ENCODE peak calls at places on chromosome 20, in eight cellular contexts. One of them, this sample, is unnamed.
A peak's percentile ranks its signal among the peaks of the same experiment; 100 is the strongest.

GRCh38 chr20:12371955-12372354 is 454.3 kb downstream of the BTBD3 start:
- DNase-seq in Ammon's horn: no peak
- DNase-seq in BJ: no peak
- DNase-seq in stimulated activated CD4-positive, alpha-beta T cell treated with anti-CD3 and anti-CD28 coated beads, Interleukin-4, amount 100 ng/mL, for 48 hours: no peak
- DNase-seq in stimulated activated CD8-positive, alpha-beta memory T cell treated with anti-CD3 and anti-CD28 coated beads, Interleukin-2, amount 100 ng/mL, for 48 hours: no peak
- DNase-seq in germinal center: no peak
- DNase-seq in NCI-H1092 treated with DMSO at 0.1 percent for 48 hours: peak; percentile 89
- DNase-seq in tibial artery: no peak
- DNase-seq in this sample: no peak

GRCh38 chr20:19658137-19658536 is 99.9 kb upstream of the RIN2 start:
- DNase-seq in Ammon's horn: no peak
- DNase-seq in BJ: no peak
- DNase-seq in stimulated activated CD4-positive, alpha-beta T cell treated with anti-CD3 and anti-CD28 coated beads, Interleukin-4, amount 100 ng/mL, for 48 hours: no peak
- DNase-seq in stimulated activated CD8-positive, alpha-beta memory T cell treated with anti-CD3 and anti-CD28 coated beads, Interleukin-2, amount 100 ng/mL, for 48 hours: peak; percentile 1
- DNase-seq in germinal center: peak; percentile 62
- DNase-seq in NCI-H1092 treated with DMSO at 0.1 percent for 48 hours: no peak
- DNase-seq in tibial artery: no peak
- DNase-seq in this sample: peak; percentile 60

GRCh38 chr20:32585011-32585518 is at the start of gene NOL4L:
- DNase-seq in Ammon's horn: peak; percentile 44
- DNase-seq in BJ: no peak
- DNase-seq in stimulated activated CD4-positive, alpha-beta T cell treated with anti-CD3 and anti-CD28 coated beads, Interleukin-4, amount 100 ng/mL, for 48 hours: no peak
- DNase-seq in stimulated activated CD8-positive, alpha-beta memory T cell treated with anti-CD3 and anti-CD28 coated beads, Interleukin-2, amount 100 ng/mL, for 48 hours: no peak
- DNase-seq in germinal center: peak; percentile 25
- DNase-seq in NCI-H1092 treated with DMSO at 0.1 percent for 48 hours: peak; percentile 30
- DNase-seq in tibial artery: no peak
- DNase-seq in this sample: peak; percentile 60

GRCh38 chr20:56439784-56440291 is 27.8 kb downstream of the CASS4 start:
- DNase-seq in Ammon's horn: no peak
- DNase-seq in BJ: peak; percentile 98
- DNase-seq in stimulated activated CD4-positive, alpha-beta T cell treated with anti-CD3 and anti-CD28 coated beads, Interleukin-4, amount 100 ng/mL, for 48 hours: no peak
- DNase-seq in stimulated activated CD8-positive, alpha-beta memory T cell treated with anti-CD3 and anti-CD28 coated beads, Interleukin-2, amount 100 ng/mL, for 48 hours: no peak
- DNase-seq in germinal center: no peak
- DNase-seq in NCI-H1092 treated with DMSO at 0.1 percent for 48 hours: no peak
- DNase-seq in tibial artery: peak; percentile 28
- DNase-seq in this sample: no peak

GRCh38 chr20:59630526-59630925 is 26.2 kb downstream of the PHACTR3 start:
- DNase-seq in Ammon's horn: no peak
- DNase-seq in BJ: no peak
- DNase-seq in stimulated activated CD4-positive, alpha-beta T cell treated with anti-CD3 and anti-CD28 coated beads, Interleukin-4, amount 100 ng/mL, for 48 hours: no peak
- DNase-seq in stimulated activated CD8-positive, alpha-beta memory T cell treated with anti-CD3 and anti-CD28 coated beads, Interleukin-2, amount 100 ng/mL, for 48 hours: no peak
- DNase-seq in germinal center: no peak
- DNase-seq in NCI-H1092 treated with DMSO at 0.1 percent for 48 hours: no peak
- DNase-seq in tibial artery: no peak
- DNase-seq in this sample: no peak

GRCh38 chr20:62838511-62838910 is 21.7 kb downstream of the COL9A3 start:
- DNase-seq in Ammon's horn: no peak
- DNase-seq in BJ: no peak
- DNase-seq in stimulated activated CD4-positive, alpha-beta T cell treated with anti-CD3 and anti-CD28 coated beads, Interleukin-4, amount 100 ng/mL, for 48 hours: no peak
- DNase-seq in stimulated activated CD8-positive, alpha-beta memory T cell treated with anti-CD3 and anti-CD28 coated beads, Interleukin-2, amount 100 ng/mL, for 48 hours: no peak
- DNase-seq in germinal center: no peak
- DNase-seq in NCI-H1092 treated with DMSO at 0.1 percent for 48 hours: no peak
- DNase-seq in tibial artery: no peak
- DNase-seq in this sample: no peak

GRCh38 chr20:4585104-4585753 is 136.5 kb upstream of the PRND start:
- DNase-seq in Ammon's horn: no peak
- DNase-seq in BJ: no peak
- DNase-seq in stimulated activated CD4-positive, alpha-beta T cell treated with anti-CD3 and anti-CD28 coated beads, Interleukin-4, amount 100 ng/mL, for 48 hours: no peak
- DNase-seq in stimulated activated CD8-positive, alpha-beta memory T cell treated with anti-CD3 and anti-CD28 coated beads, Interleukin-2, amount 100 ng/mL, for 48 hours: no peak
- DNase-seq in germinal center: no peak
- DNase-seq in NCI-H1092 treated with DMSO at 0.1 percent for 48 hours: no peak
- DNase-seq in tibial artery: no peak
- DNase-seq in this sample: no peak

GRCh38 chr20:43899274-43899878 is 15.3 kb upstream of the TOX2 start:
- DNase-seq in Ammon's horn: no peak
- DNase-seq in BJ: no peak
- DNase-seq in stimulated activated CD4-positive, alpha-beta T cell treated with anti-CD3 and anti-CD28 coated beads, Interleukin-4, amount 100 ng/mL, for 48 hours: no peak
- DNase-seq in stimulated activated CD8-positive, alpha-beta memory T cell treated with anti-CD3 and anti-CD28 coated beads, Interleukin-2, amount 100 ng/mL, for 48 hours: no peak
- DNase-seq in germinal center: no peak
- DNase-seq in NCI-H1092 treated with DMSO at 0.1 percent for 48 hours: no peak
- DNase-seq in tibial artery: no peak
- DNase-seq in this sample: no peak

GRCh38 chr20:57656252-57656820 is 36.1 kb upstream of the ZBP1 start:
- DNase-seq in Ammon's horn: no peak
- DNase-seq in BJ: no peak
- DNase-seq in stimulated activated CD4-positive, alpha-beta T cell treated with anti-CD3 and anti-CD28 coated beads, Interleukin-4, amount 100 ng/mL, for 48 hours: no peak
- DNase-seq in stimulated activated CD8-positive, alpha-beta memory T cell treated with anti-CD3 and anti-CD28 coated beads, Interleukin-2, amount 100 ng/mL, for 48 hours: no peak
- DNase-seq in germinal center: no peak
- DNase-seq in NCI-H1092 treated with DMSO at 0.1 percent for 48 hours: no peak
- DNase-seq in tibial artery: peak; percentile 64
- DNase-seq in this sample: no peak

GRCh38 chr20:54218470-54218869 is 10.6 kb downstream of the PFDN4 start:
- DNase-seq in Ammon's horn: no peak
- DNase-seq in BJ: no peak
- DNase-seq in stimulated activated CD4-positive, alpha-beta T cell treated with anti-CD3 and anti-CD28 coated beads, Interleukin-4, amount 100 ng/mL, for 48 hours: no peak
- DNase-seq in stimulated activated CD8-positive, alpha-beta memory T cell treated with anti-CD3 and anti-CD28 coated beads, Interleukin-2, amount 100 ng/mL, for 48 hours: no peak
- DNase-seq in germinal center: no peak
- DNase-seq in NCI-H1092 treated with DMSO at 0.1 percent for 48 hours: no peak
- DNase-seq in tibial artery: no peak
- DNase-seq in this sample: no peak

GRCh38 chr20:2822073-2822472 is 5.9 kb downstream of the TMEM239 start:
- DNase-seq in Ammon's horn: no peak
- DNase-seq in BJ: no peak
- DNase-seq in stimulated activated CD4-positive, alpha-beta T cell treated with anti-CD3 and anti-CD28 coated beads, Interleukin-4, amount 100 ng/mL, for 48 hours: no peak
- DNase-seq in stimulated activated CD8-positive, alpha-beta memory T cell treated with anti-CD3 and anti-CD28 coated beads, Interleukin-2, amount 100 ng/mL, for 48 hours: no peak
- DNase-seq in germinal center: no peak
- DNase-seq in NCI-H1092 treated with DMSO at 0.1 percent for 48 hours: no peak
- DNase-seq in tibial artery: no peak
- DNase-seq in this sample: peak; percentile 62

GRCh38 chr20:23614163-23614562 is 8.4 kb upstream of the CST9 start:
- DNase-seq in Ammon's horn: no peak
- DNase-seq in BJ: no peak
- DNase-seq in stimulated activated CD4-positive, alpha-beta T cell treated with anti-CD3 and anti-CD28 coated beads, Interleukin-4, amount 100 ng/mL, for 48 hours: no peak
- DNase-seq in stimulated activated CD8-positive, alpha-beta memory T cell treated with anti-CD3 and anti-CD28 coated beads, Interleukin-2, amount 100 ng/mL, for 48 hours: no peak
- DNase-seq in germinal center: no peak
- DNase-seq in NCI-H1092 treated with DMSO at 0.1 percent for 48 hours: no peak
- DNase-seq in tibial artery: no peak
- DNase-seq in this sample: no peak

GRCh38 chr20:35579196-35579595 is 36.4 kb upstream of the SPAG4 start:
- DNase-seq in Ammon's horn: no peak
- DNase-seq in BJ: no peak
- DNase-seq in stimulated activated CD4-positive, alpha-beta T cell treated with anti-CD3 and anti-CD28 coated beads, Interleukin-4, amount 100 ng/mL, for 48 hours: no peak
- DNase-seq in stimulated activated CD8-positive, alpha-beta memory T cell treated with anti-CD3 and anti-CD28 coated beads, Interleukin-2, amount 100 ng/mL, for 48 hours: no peak
- DNase-seq in germinal center: no peak
- DNase-seq in NCI-H1092 treated with DMSO at 0.1 percent for 48 hours: no peak
- DNase-seq in tibial artery: no peak
- DNase-seq in this sample: no peak

GRCh38 chr20:62363920-62364851 is 2.9 kb downstream of the LAMA5 start:
- DNase-seq in Ammon's horn: no peak
- DNase-seq in BJ: no peak
- DNase-seq in stimulated activated CD4-positive, alpha-beta T cell treated with anti-CD3 and anti-CD28 coated beads, Interleukin-4, amount 100 ng/mL, for 48 hours: no peak
- DNase-seq in stimulated activated CD8-positive, alpha-beta memory T cell treated with anti-CD3 and anti-CD28 coated beads, Interleukin-2, amount 100 ng/mL, for 48 hours: no peak
- DNase-seq in germinal center: no peak
- DNase-seq in NCI-H1092 treated with DMSO at 0.1 percent for 48 hours: no peak
- DNase-seq in tibial artery: peak; percentile 81
- DNase-seq in this sample: no peak

GRCh38 chr20:61161649-61162210 is 90.3 kb upstream of the CDH4 start:
- DNase-seq in Ammon's horn: peak; percentile 25
- DNase-seq in BJ: no peak
- DNase-seq in stimulated activated CD4-positive, alpha-beta T cell treated with anti-CD3 and anti-CD28 coated beads, Interleukin-4, amount 100 ng/mL, for 48 hours: no peak
- DNase-seq in stimulated activated CD8-positive, alpha-beta memory T cell treated with anti-CD3 and anti-CD28 coated beads, Interleukin-2, amount 100 ng/mL, for 48 hours: no peak
- DNase-seq in germinal center: no peak
- DNase-seq in NCI-H1092 treated with DMSO at 0.1 percent for 48 hours: no peak
- DNase-seq in tibial artery: no peak
- DNase-seq in this sample: no peak

GRCh38 chr20:43981535-43981934 is 66.9 kb downstream of the TOX2 start:
- DNase-seq in Ammon's horn: no peak
- DNase-seq in BJ: no peak
- DNase-seq in stimulated activated CD4-positive, alpha-beta T cell treated with anti-CD3 and anti-CD28 coated beads, Interleukin-4, amount 100 ng/mL, for 48 hours: no peak
- DNase-seq in stimulated activated CD8-positive, alpha-beta memory T cell treated with anti-CD3 and anti-CD28 coated beads, Interleukin-2, amount 100 ng/mL, for 48 hours: no peak
- DNase-seq in germinal center: no peak
- DNase-seq in NCI-H1092 treated with DMSO at 0.1 percent for 48 hours: no peak
- DNase-seq in tibial artery: no peak
- DNase-seq in this sample: no peak

GRCh38 chr20:16020971-16021370 is 552.3 kb downstream of the KIF16B start:
- DNase-seq in Ammon's horn: no peak
- DNase-seq in BJ: no peak
- DNase-seq in stimulated activated CD4-positive, alpha-beta T cell treated with anti-CD3 and anti-CD28 coated beads, Interleukin-4, amount 100 ng/mL, for 48 hours: no peak
- DNase-seq in stimulated activated CD8-positive, alpha-beta memory T cell treated with anti-CD3 and anti-CD28 coated beads, Interleukin-2, amount 100 ng/mL, for 48 hours: no peak
- DNase-seq in germinal center: no peak
- DNase-seq in NCI-H1092 treated with DMSO at 0.1 percent for 48 hours: no peak
- DNase-seq in tibial artery: no peak
- DNase-seq in this sample: no peak

GRCh38 chr20:13822459-13822858 is 37.6 kb downstream of the NDUFAF5 start:
- DNase-seq in Ammon's horn: no peak
- DNase-seq in BJ: no peak
- DNase-seq in stimulated activated CD4-positive, alpha-beta T cell treated with anti-CD3 and anti-CD28 coated beads, Interleukin-4, amount 100 ng/mL, for 48 hours: no peak
- DNase-seq in stimulated activated CD8-positive, alpha-beta memory T cell treated with anti-CD3 and anti-CD28 coated beads, Interleukin-2, amount 100 ng/mL, for 48 hours: no peak
- DNase-seq in germinal center: no peak
- DNase-seq in NCI-H1092 treated with DMSO at 0.1 percent for 48 hours: peak; percentile 19
- DNase-seq in tibial artery: no peak
- DNase-seq in this sample: no peak

GRCh38 chr20:19427480-19427879 is 215.0 kb downstream of the SLC24A3 start:
- DNase-seq in Ammon's horn: no peak
- DNase-seq in BJ: no peak
- DNase-seq in stimulated activated CD4-positive, alpha-beta T cell treated with anti-CD3 and anti-CD28 coated beads, Interleukin-4, amount 100 ng/mL, for 48 hours: no peak
- DNase-seq in stimulated activated CD8-positive, alpha-beta memory T cell treated with anti-CD3 and anti-CD28 coated beads, Interleukin-2, amount 100 ng/mL, for 48 hours: no peak
- DNase-seq in germinal center: no peak
- DNase-seq in NCI-H1092 treated with DMSO at 0.1 percent for 48 hours: no peak
- DNase-seq in tibial artery: no peak
- DNase-seq in this sample: no peak

GRCh38 chr20:15708984-15709598 is 864.2 kb downstream of the KIF16B start:
- DNase-seq in Ammon's horn: peak; percentile 8
- DNase-seq in BJ: no peak
- DNase-seq in stimulated activated CD4-positive, alpha-beta T cell treated with anti-CD3 and anti-CD28 coated beads, Interleukin-4, amount 100 ng/mL, for 48 hours: peak; percentile 47
- DNase-seq in stimulated activated CD8-positive, alpha-beta memory T cell treated with anti-CD3 and anti-CD28 coated beads, Interleukin-2, amount 100 ng/mL, for 48 hours: peak; percentile 37
- DNase-seq in germinal center: peak; percentile 62
- DNase-seq in NCI-H1092 treated with DMSO at 0.1 percent for 48 hours: no peak
- DNase-seq in tibial artery: no peak
- DNase-seq in this sample: peak; percentile 58

GRCh38 chr20:1907586-1907985 is 12.4 kb downstream of the SIRPA start:
- DNase-seq in Ammon's horn: no peak
- DNase-seq in BJ: no peak
- DNase-seq in stimulated activated CD4-positive, alpha-beta T cell treated with anti-CD3 and anti-CD28 coated beads, Interleukin-4, amount 100 ng/mL, for 48 hours: no peak
- DNase-seq in stimulated activated CD8-positive, alpha-beta memory T cell treated with anti-CD3 and anti-CD28 coated beads, Interleukin-2, amount 100 ng/mL, for 48 hours: no peak
- DNase-seq in germinal center: no peak
- DNase-seq in NCI-H1092 treated with DMSO at 0.1 percent for 48 hours: no peak
- DNase-seq in tibial artery: no peak
- DNase-seq in this sample: no peak

GRCh38 chr20:25300496-25301170 is 52.7 kb downstream of the PYGB start:
- DNase-seq in Ammon's horn: no peak
- DNase-seq in BJ: no peak
- DNase-seq in stimulated activated CD4-positive, alpha-beta T cell treated with anti-CD3 and anti-CD28 coated beads, Interleukin-4, amount 100 ng/mL, for 48 hours: no peak
- DNase-seq in stimulated activated CD8-positive, alpha-beta memory T cell treated with anti-CD3 and anti-CD28 coated beads, Interleukin-2, amount 100 ng/mL, for 48 hours: no peak
- DNase-seq in germinal center: no peak
- DNase-seq in NCI-H1092 treated with DMSO at 0.1 percent for 48 hours: no peak
- DNase-seq in tibial artery: no peak
- DNase-seq in this sample: peak; percentile 77

GRCh38 chr20:53725575-53725970 is 131.9 kb upstream of the ZNF217 start:
- DNase-seq in Ammon's horn: no peak
- DNase-seq in BJ: no peak
- DNase-seq in stimulated activated CD4-positive, alpha-beta T cell treated with anti-CD3 and anti-CD28 coated beads, Interleukin-4, amount 100 ng/mL, for 48 hours: no peak
- DNase-seq in stimulated activated CD8-positive, alpha-beta memory T cell treated with anti-CD3 and anti-CD28 coated beads, Interleukin-2, amount 100 ng/mL, for 48 hours: no peak
- DNase-seq in germinal center: no peak
- DNase-seq in NCI-H1092 treated with DMSO at 0.1 percent for 48 hours: no peak
- DNase-seq in tibial artery: no peak
- DNase-seq in this sample: no peak